ENCODE peak calls at places on chromosomes 16 and 17, in four cellular contexts. Q is CD4-positive, alpha-beta T cell; J is lung; A is lower lobe of right lung. I is an unnamed sample.

GRCh38 chr17:38421224-38421841 is 6.9 kb upstream of the ARHGAP23 start:
- DNase-seq in Q (no peak), J (no peak), A (no peak), I (no peak)

GRCh38 chr16:87918314-87918713 is 18.0 kb downstream of the CA5A start:
- DNase-seq in Q (no peak), J (no peak), A (no peak), I (no peak)

GRCh38 chr16:17776888-17777287 is 306.1 kb upstream of the XYLT1 start:
- DNase-seq in Q (no peak), J (no peak), A (no peak), I (no peak)

GRCh38 chr17:77434136-77435114 is 293.7 kb downstream of the SEC14L1 start:
- DNase-seq in Q (no peak), J (no peak), A (no peak), I (no peak)

GRCh38 chr17:81135503-81136283 is 29.6 kb upstream of the PVALEF start:
- DNase-seq in Q (no peak), J (no peak), A (peak; percentile 68), I (no peak)

GRCh38 chr17:80029235-80029974 is 6.3 kb downstream of the TBC1D16 start:
- DNase-seq in Q (no peak), J (peak; percentile 81), A (peak; percentile 79), I (peak; percentile 20)

GRCh38 chr16:10862432-10862831 is 14.6 kb upstream of the CIITA start:
- DNase-seq in Q (no peak), J (peak; percentile 78), A (peak; percentile 81), I (peak; percentile 99)

GRCh38 chr17:78973792-78974520 is 5.8 kb downstream of the LGALS3BP start:
- DNase-seq in Q (no peak), J (no peak), A (no peak), I (no peak)

GRCh38 chr17:42255425-42255810 is 20.8 kb downstream of the STAT5B start:
- DNase-seq in Q (no peak), J (no peak), A (no peak), I (no peak)

GRCh38 chr16:23081675-23082119 is 67.6 kb downstream of the USP31 start:
- DNase-seq in Q (no peak), J (no peak), A (no peak), I (peak; percentile 89)

GRCh38 chr17:62592305-62593099 is 35.0 kb upstream of the MRC2 start:
- DNase-seq in Q (no peak), J (no peak), A (no peak), I (peak; percentile 74)

GRCh38 chr16:81265658-81266451 is 27.4 kb downstream of the BCO1 start:
- DNase-seq in Q (no peak), J (peak; percentile 66), A (peak; percentile 66), I (no peak)

GRCh38 chr17:66564992-66565465 is 262.6 kb downstream of the PRKCA start:
- DNase-seq in Q (no peak), J (no peak), A (no peak), I (no peak)
- H3K27me3 ChIP-seq in Q (no peaks in the 10 kb centered on the region), J (no peaks in the 10 kb centered on the region), A (no peaks in the 10 kb centered on the region), I (no peaks in the 10 kb centered on the region)

GRCh38 chr16:27311897-27312303 is 1.9 kb upstream of the IL4R start:
- DNase-seq in Q (no peak), J (no peak), A (no peak), I (no peak)
- H3K27me3 ChIP-seq in Q (no peaks in the 10 kb centered on the region), J (no peaks in the 10 kb centered on the region), A (no peaks in the 10 kb centered on the region), I (no peaks in the 10 kb centered on the region)

GRCh38 chr16:78413651-78414050 is 314.2 kb downstream of the WWOX start:
- DNase-seq in Q (no peak), J (no peak), A (no peak), I (no peak)

GRCh38 chr16:78421244-78421661 is 321.8 kb downstream of the WWOX start:
- DNase-seq in Q (no peak), J (no peak), A (no peak), I (no peak)

GRCh38 chr16:78416400-78416799 is 316.9 kb downstream of the WWOX start:
- DNase-seq in Q (no peak), J (no peak), A (no peak), I (no peak)

GRCh38 chr16:78415669-78416068 is 316.2 kb downstream of the WWOX start:
- DNase-seq in Q (no peak), J (no peak), A (no peak), I (no peak)
- H3K27me3 ChIP-seq in Q (no peaks in the 10 kb centered on the region), J (no peaks in the 10 kb centered on the region), A (no peaks in the 10 kb centered on the region), I (no peaks in the 10 kb centered on the region)

GRCh38 chr17:49012893-49013255 is 15.7 kb downstream of the IGF2BP1 start:
- DNase-seq in Q (no peak), J (no peak), A (no peak), I (no peak)

GRCh38 chr17:49013311-49014205 is 16.4 kb downstream of the IGF2BP1 start:
- DNase-seq in Q (no peak), J (no peak), A (no peak), I (no peak)

GRCh38 chr17:49016775-49017463 is 19.7 kb downstream of the IGF2BP1 start:
- DNase-seq in Q (no peak), J (no peak), A (no peak), I (peak; percentile 78)

GRCh38 chr17:49015924-49016774 is 19.0 kb downstream of the IGF2BP1 start:
- DNase-seq in Q (no peak), J (no peak), A (no peak), I (no peak)

GRCh38 chr17:49015179-49015923 is 18.2 kb downstream of the IGF2BP1 start:
- DNase-seq in Q (no peak), J (no peak), A (no peak), I (no peak)
- H3K27me3 ChIP-seq in Q (peaks cover 59% of the 10 kb centered on the region), J (no peaks in the 10 kb centered on the region), A (peaks cover 73% of the 10 kb centered on the region), I (peaks cover 39% of the 10 kb centered on the region)

GRCh38 chr17:74147436-74147835 is 56.0 kb upstream of the RPL38 start:
- DNase-seq in Q (no peak), J (no peak), A (no peak), I (no peak)

GRCh38 chr17:74148446-74148845 is 55.0 kb upstream of the RPL38 start:
- DNase-seq in Q (no peak), J (no peak), A (no peak), I (no peak)

GRCh38 chr17:74149597-74150427 is 53.7 kb upstream of the RPL38 start:
- DNase-seq in Q (no peak), J (no peak), A (no peak), I (no peak)

GRCh38 chr17:74148901-74149596 is 54.4 kb upstream of the RPL38 start:
- DNase-seq in Q (no peak), J (no peak), A (no peak), I (no peak)

GRCh38 chr17:74147966-74148365 is 55.5 kb upstream of the RPL38 start:
- DNase-seq in Q (no peak), J (no peak), A (no peak), I (no peak)
- H3K27me3 ChIP-seq in Q (peaks cover 9% of the 10 kb centered on the region), J (no peaks in the 10 kb centered on the region), A (peaks cover 4% of the 10 kb centered on the region), I (no peaks in the 10 kb centered on the region)

GRCh38 chr17:6054372-6054771 is 15.8 kb upstream of the WSCD1 start:
- DNase-seq in Q (no peak), J (no peak), A (no peak), I (no peak)

GRCh38 chr17:6061290-6061689 is 8.9 kb upstream of the WSCD1 start:
- DNase-seq in Q (no peak), J (no peak), A (no peak), I (peak; percentile 65)

GRCh38 chr17:6056104-6056503 is 14.1 kb upstream of the WSCD1 start:
- DNase-seq in Q (no peak), J (no peak), A (no peak), I (no peak)

GRCh38 chr17:6064855-6065254 is 5.3 kb upstream of the WSCD1 start:
- DNase-seq in Q (no peak), J (no peak), A (no peak), I (no peak)

DNA sequence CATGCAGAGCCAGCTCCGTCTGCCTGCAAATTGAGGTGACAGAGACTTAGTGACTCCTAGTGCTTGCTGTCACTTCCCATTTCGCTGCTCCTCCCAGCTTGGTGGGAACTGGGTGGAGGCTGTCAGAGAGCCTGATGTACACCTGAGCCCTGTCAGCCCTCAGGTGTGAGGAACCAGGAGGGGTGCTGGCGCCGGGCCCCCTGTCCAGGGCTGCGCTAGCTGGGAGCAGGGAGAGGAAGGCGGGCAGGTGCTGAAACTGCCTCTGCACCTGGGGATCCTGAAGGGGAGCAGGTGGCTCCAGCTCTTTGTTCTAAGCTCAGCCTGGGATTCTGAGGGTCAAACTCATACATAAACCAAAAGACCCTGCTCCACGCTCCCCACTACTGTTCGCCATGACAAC is 10.8 kb upstream of the WSCD1 start:
- DNase-seq in Q (no peak), J (no peak), A (no peak), I (no peak)
- H3K27me3 ChIP-seq in Q (peaks cover 9% of the 10 kb centered on the region), J (no peaks in the 10 kb centered on the region), A (peaks cover 9% of the 10 kb centered on the region), I (no peaks in the 10 kb centered on the region)

I was measured in bronchial epithelial cell.